ENCODE peak calls at places on chromosomes 2 and 18, in six cellular contexts. X is PC-9, W is HCT116, N is PC-3, C is GM23248, H is HepG2. G is an unnamed sample. For H3K4me1, the result is how much of the 10 kb centered on the place peaks cover.

GRCh38 chr18:40355701-40356100 is 1599.3 kb upstream of the PIK3C3 start:
- DNase-seq in X (no peak), N (peak), H (no peak), W (no peak), C (peak), G (peak)

GRCh38 chr2:176931588-176932563 is 280.7 kb upstream of the HNRNPA3 start:
- DNase-seq in X (no peak), H (no peak), C (peak), N (peak), W (peak), G (no peak)

GRCh38 chr2:25294573-25295462 is 46.9 kb downstream of the DNMT3A start:
- DNase-seq in W (peak), C (peak), X (peak), N (peak), H (no peak), G (no peak)

GRCh38 chr2:134389331-134389835 is 135.5 kb downstream of the MGAT5 start:
- DNase-seq in N (no peak), C (no peak), X (no peak), W (no peak), H (no peak), G (no peak)

GRCh38 chr2:241773511-241774418 is 2.9 kb upstream of the GAL3ST2 start:
- DNase-seq in H (peak), C (no peak), W (no peak), N (no peak), X (peak), G (no peak)

GRCh38 chr2:7424481-7424880 is 507.3 kb downstream of the RNF144A start:
- DNase-seq in N (no peak), H (no peak), X (no peak), C (no peak), W (no peak), G (no peak)

GRCh38 chr2:197088694-197089093 is 162.2 kb upstream of the PGAP1 start:
- DNase-seq in C (no peak), X (no peak), H (no peak), N (no peak), W (no peak), G (peak)

GRCh38 chr2:224838335-224838734 is 122.2 kb upstream of the CCDC195 start:
- DNase-seq in W (no peak), X (no peak), C (peak), N (no peak), H (no peak), G (peak)

GRCh38 chr2:138744709-138745108 is 35.5 kb downstream of the NXPH2 start:
- DNase-seq in C (no peak), N (no peak), H (no peak), W (no peak), X (no peak), G (no peak)

GRCh38 chr2:3806730-3807129 is 103.4 kb downstream of the DCDC2C start:
- DNase-seq in X (no peak), C (no peak), W (no peak), H (no peak), N (no peak), G (no peak)

GRCh38 chr2:169109502-169110409 is 40.4 kb downstream of the DHRS9 start:
- DNase-seq in H (peak), W (peak), N (peak), X (peak), C (peak), G (peak)

GRCh38 chr2:182061739-182062138 is 76.1 kb downstream of the PPP1R1C start:
- DNase-seq in W (no peak), H (no peak), N (no peak), X (no peak), C (no peak), G (no peak)

GRCh38 chr2:159381574-159381973 is 95.1 kb upstream of the WDSUB1 start:
- DNase-seq in X (no peak), C (no peak), H (peak), N (no peak), W (no peak), G (no peak)

GRCh38 chr18:35740616-35741015 is 159.1 kb downstream of the GALNT1 start:
- DNase-seq in H (no peak), C (no peak), N (no peak), W (no peak), X (no peak), G (peak)

GRCh38 chr2:121532347-121532766 is 1.7 kb downstream of the RNU4ATAC start:
- DNase-seq in N (no peak), W (no peak), C (peak), X (no peak), H (peak), G (peak)

GRCh38 chr2:229300814-229301213 is 29.7 kb upstream of the PID1 start:
- DNase-seq in C (peak), H (no peak), W (no peak), N (no peak), X (no peak), G (peak)

GRCh38 chr2:125721072-125721721 is 934.8 kb upstream of the GYPC start:
- DNase-seq in N (no peak), W (no peak), H (no peak), X (no peak), C (no peak), G (no peak)

GRCh38 chr2:120323214-120323613 is 22.7 kb upstream of the INHBB start:
- DNase-seq in X (no peak), N (no peak), W (no peak), C (peak), H (no peak), G (no peak)

GRCh38 chr2:62197017-62197586 is 1.2 kb downstream of the B3GNT2 start:
- DNase-seq in X (peak), N (peak), C (peak), W (no peak), H (peak), G (no peak)

GRCh38 chr2:36414307-36414706 is 58.7 kb downstream of the CRIM1 start:
- DNase-seq in C (no peak), X (no peak), W (no peak), H (no peak), N (no peak), G (no peak)
- H3K4me1 ChIP-seq in C (half or more), X (under half), W (under half), H (under half), N (under half), G (under half)

GRCh38 chr2:67917332-67918054 is 145.3 kb downstream of the C1D start:
- DNase-seq in W (no peak), N (peak), C (peak), X (no peak), H (no peak), G (peak)
- H3K4me2 ChIP-seq in W (peak), N (peak), C (peak), X (no peak), H (no peak), G (peak)

GRCh38 chr2:10910625-10911024 is 1.1 kb upstream of the KCNF1 start:
- DNase-seq in N (no peak), H (no peak), X (no peak), C (no peak), W (no peak), G (no peak)

GRCh38 chr2:10909996-10910341 is 1.8 kb upstream of the KCNF1 start:
- DNase-seq in H (no peak), W (no peak), X (no peak), N (no peak), C (no peak), G (no peak)

GRCh38 chr2:10912796-10913445 is 1.2 kb downstream of the KCNF1 start:
- DNase-seq in X (no peak), H (no peak), N (no peak), C (no peak), W (no peak), G (no peak)

GRCh38 chr2:10912076-10912731 is 470 bp downstream of the KCNF1 start:
- DNase-seq in W (no peak), X (no peak), N (no peak), C (peak), H (no peak), G (no peak)

GRCh38 chr2:10911291-10912075 is at the start of gene KCNF1:
- DNase-seq in C (peak), W (no peak), X (peak), N (peak), H (peak), G (peak)
- TF ChIP-seq EZH2 in C (peak), W (no peak), X (no peak), N (no peak), H (peak), G (no peak)

DNA sequence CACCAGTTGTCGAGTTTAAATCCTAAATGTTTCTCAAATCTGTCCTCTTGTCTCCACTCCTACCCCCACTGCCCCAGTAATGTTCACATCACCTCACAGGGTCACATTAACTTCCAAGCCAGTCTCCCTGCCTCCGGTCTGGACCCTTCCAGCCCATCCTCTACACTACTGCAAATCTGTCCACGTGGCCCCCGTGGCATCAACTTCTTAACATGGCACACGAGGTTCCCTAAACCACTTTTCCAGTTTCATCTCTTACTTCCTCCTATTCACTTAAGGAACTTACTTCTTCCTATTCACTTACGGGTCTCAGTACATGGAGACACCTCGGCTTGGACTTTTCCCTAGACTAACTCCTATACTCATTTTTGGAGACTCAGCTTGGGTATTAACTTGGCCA is 27.0 kb downstream of the MRPL33 start:
- DNase-seq in W (no peak), X (no peak), H (no peak), C (no peak), N (no peak), G (no peak)
- H3K4me1 ChIP-seq in W (half or more), X (under half), H (under half), C (under half), N (under half), G (under half)

DNA sequence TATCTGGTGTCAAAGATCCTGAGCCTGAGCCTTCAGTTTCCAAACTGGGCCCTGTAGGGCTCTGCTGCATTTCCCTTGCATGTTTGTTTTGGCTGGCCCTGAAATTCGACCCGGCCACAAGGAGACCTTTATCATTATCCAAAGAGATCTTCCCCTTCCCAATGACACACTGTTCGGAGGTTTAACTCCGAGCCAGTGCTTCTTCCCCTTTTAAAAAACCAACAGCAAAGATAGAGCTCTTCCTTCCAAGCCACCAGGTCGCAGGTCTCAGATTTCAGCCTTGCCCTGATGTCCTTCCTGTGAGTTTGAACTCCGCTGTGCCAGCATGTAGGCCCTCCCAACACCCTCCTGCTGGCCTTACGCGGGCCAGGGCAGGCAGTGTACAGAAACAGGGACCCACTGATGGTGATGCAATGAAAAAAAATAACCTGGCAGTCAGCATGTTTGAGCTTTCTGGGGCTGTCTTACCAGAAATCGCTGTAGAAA is 53.1 kb downstream of the FECH start:
- DNase-seq in N (no peak), W (no peak), H (peak), C (no peak), X (no peak), G (no peak)
- H3K4me2 ChIP-seq in N (no peak), W (no peak), H (peak), C (no peak), X (no peak), G (no peak)

DNA sequence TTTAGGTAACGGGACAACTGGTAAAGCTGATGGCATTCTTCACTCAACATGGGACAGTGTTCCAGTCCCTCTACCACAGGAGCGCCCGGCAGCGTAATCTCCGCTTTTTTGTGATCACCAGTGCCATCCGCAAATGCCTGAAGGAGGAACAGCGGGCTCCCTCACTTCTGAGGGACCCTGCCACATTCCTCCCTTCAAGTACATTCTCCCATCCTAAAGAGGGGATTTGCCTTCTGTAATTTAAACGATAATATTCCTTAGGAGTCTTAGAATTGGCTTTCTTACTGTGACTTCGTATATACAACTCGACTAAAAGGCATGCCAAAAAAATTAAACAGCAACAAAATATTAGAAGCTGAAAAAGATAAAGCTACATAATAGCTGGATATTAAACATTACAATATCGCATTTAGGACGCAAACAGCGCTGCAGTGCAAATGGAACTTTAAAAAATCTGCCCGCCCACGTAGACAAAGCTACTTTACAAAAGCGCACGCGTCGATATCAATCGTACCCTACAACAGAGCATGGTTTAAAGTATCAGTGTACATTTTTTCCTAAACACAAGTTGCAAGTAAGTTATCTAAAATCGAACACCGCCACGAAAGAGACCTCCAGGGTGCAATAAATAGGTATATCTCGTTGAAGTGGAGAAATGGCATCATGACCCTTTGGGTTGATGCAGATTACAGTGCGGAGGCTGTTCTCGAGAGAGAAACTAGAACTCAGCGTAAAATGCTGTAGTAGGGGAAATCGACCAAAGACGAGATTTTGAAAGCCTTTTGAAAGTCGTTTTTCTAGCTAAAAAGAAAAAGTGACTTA is 2.3 kb upstream of the VSNL1 start:
- DNase-seq in N (no peak), X (no peak), W (peak), C (peak), H (peak), G (peak)
- TF ChIP-seq EZH2 in N (no peak), X (no peak), W (no peak), C (no peak), H (no peak), G (no peak)

GRCh38 chr18:27862056-27862682 is 314.8 kb downstream of the CDH2 start:
- DNase-seq in X (no peak), H (no peak), W (no peak), C (no peak), N (no peak), G (no peak)

GRCh38 chr18:27860701-27861107 is 316.2 kb downstream of the CDH2 start:
- DNase-seq in X (no peak), W (no peak), N (no peak), C (peak), H (peak), G (peak)

GRCh38 chr18:27863780-27864430 is 313.0 kb downstream of the CDH2 start:
- DNase-seq in C (no peak), N (no peak), H (no peak), X (no peak), W (no peak), G (no peak)

GRCh38 chr18:27860011-27860410 is 316.9 kb downstream of the CDH2 start:
- DNase-seq in C (no peak), N (no peak), X (peak), H (no peak), W (no peak), G (no peak)

GRCh38 chr18:27861539-27861938 is 315.4 kb downstream of the CDH2 start:
- DNase-seq in N (no peak), X (no peak), W (no peak), C (no peak), H (no peak), G (no peak)
- H3K4me1 ChIP-seq in N (under half), X (under half), W (under half), C (under half), H (under half), G (under half)

GRCh38 chr2:183519371-183520056 is 395.3 kb downstream of the NUP35 start:
- DNase-seq in H (no peak), W (no peak), C (no peak), N (no peak), X (no peak), G (no peak)
- H3K4me2 ChIP-seq in H (no peak), W (no peak), C (no peak), N (no peak), X (no peak), G (no peak)

GRCh38 chr2:206647985-206648384 is 5.7 kb downstream of the FAM237A start:
- DNase-seq in C (peak), N (no peak), H (no peak), X (no peak), W (no peak), G (no peak)

GRCh38 chr2:206639636-206640035 is 2.7 kb upstream of the FAM237A start:
- DNase-seq in X (peak), C (no peak), H (no peak), W (no peak), N (peak), G (no peak)

GRCh38 chr2:206642075-206643025 is at the start of gene FAM237A:
- DNase-seq in C (peak), N (peak), W (peak), H (peak), X (no peak), G (peak)
- TF ChIP-seq EZH2 in C (no peak), N (no peak), W (no peak), H (no peak), X (no peak), G (peak)

GRCh38 chr2:45992746-45993475 is 304.3 kb upstream of the EPAS1 start:
- DNase-seq in W (no peak), H (no peak), C (no peak), N (no peak), X (peak), G (no peak)
- H3K4me1 ChIP-seq in W (under half), H (under half), C (under half), N (under half), X (under half), G (under half)